ENCODE peak calls at places on chromosomes 5 and 9, in ten cellular contexts. U is A673, E is aorta, I is spleen, Y is heart right ventricle, O is cardiac muscle cell, H is heart left ventricle, F is A549, S is neural progenitor cell, C is stomach. B is an unnamed sample.

GRCh38 chr9:1978941-1979340 is 36.2 kb upstream of the SMARCA2 start:
- DNase-seq in U (no peak), E (no peak), I (no peak), Y (no peak), O (no peak), H (no peak), F (no peak), S (no peak), C (no peak), B (no peak)

GRCh38 chr5:149456597-149457392 is 77.7 kb upstream of the IL17B start:
- DNase-seq in U (no peak), E (no peak), I (no peak), Y (no peak), O (peak; percentile 71), H (peak; percentile 56), F (no peak), S (no peak), C (no peak), B (no peak)

GRCh38 chr5:95759634-95760033 is 28.5 kb downstream of the RHOBTB3 start:
- DNase-seq in U (no peak), E (no peak), I (no peak), Y (no peak), O (no peak), H (no peak), F (peak; percentile 73), S (no peak), C (no peak), B (no peak)

GRCh38 chr5:72234265-72234700 is 85.8 kb downstream of the MRPS27 start:
- DNase-seq in U (peak; percentile 30), E (no peak), I (no peak), Y (no peak), O (no peak), H (no peak), F (peak; percentile 30), S (no peak), C (no peak), B (no peak)

GRCh38 chr5:15650266-15650665 is 150.3 kb downstream of the FBXL7 start:
- DNase-seq in U (no peak), E (no peak), I (no peak), Y (no peak), O (no peak), H (no peak), F (no peak), S (no peak), C (no peak), B (no peak)

GRCh38 chr9:111919875-111920274 is 23.3 kb downstream of the UGCG start:
- DNase-seq in U (no peak), E (no peak), I (no peak), Y (no peak), O (no peak), H (no peak), F (no peak), S (no peak), C (no peak), B (no peak)

GRCh38 chr5:83924891-83925290 is 204.2 kb upstream of the HAPLN1 start:
- DNase-seq in U (no peak), E (no peak), I (no peak), Y (no peak), O (no peak), H (no peak), F (no peak), S (no peak), C (no peak), B (no peak)

GRCh38 chr9:127185931-127186781 is 63.7 kb upstream of the ANGPTL2 start:
- DNase-seq in U (no peak), E (peak; percentile 96), I (peak; percentile 64), Y (peak; percentile 90), O (no peak), H (peak; percentile 96), F (no peak), S (peak; percentile 34), C (peak; percentile 36), B (peak; percentile 99)

GRCh38 chr5:149380466-149381121 is 1.5 kb upstream of the IL17B start:
- DNase-seq in U (no peak), E (peak; percentile 94), I (no peak), Y (no peak), O (peak; percentile 90), H (no peak), F (no peak), S (no peak), C (no peak), B (peak; percentile 79)

GRCh38 chr9:92295827-92296258 is 2.3 kb upstream of the IARS1 start:
- DNase-seq in U (no peak), E (no peak), I (no peak), Y (no peak), O (peak; percentile 40), H (no peak), F (no peak), S (peak; percentile 11), C (no peak), B (no peak)

GRCh38 chr9:136572003-136572595 is 26.3 kb upstream of the NOTCH1 start:
- DNase-seq in U (no peak), E (peak; percentile 89), I (no peak), Y (peak; percentile 73), O (peak; percentile 92), H (peak; percentile 89), F (peak; percentile 76), S (peak; percentile 98), C (no peak), B (no peak)

GRCh38 chr9:38026840-38027527 is 42.0 kb downstream of the SHB start:
- DNase-seq in U (no peak), E (no peak), I (no peak), Y (no peak), O (no peak), H (no peak), F (no peak), S (no peak), C (no peak), B (no peak)
- H3K27ac ChIP-seq in U (peak overlapping the region; percentile 64), E (no peak overlapping the region), I (no peak overlapping the region), Y (peak overlapping the region; percentile 80), O (peak overlapping the region; percentile 54), H (peak overlapping the region; percentile 65), F (peak overlapping the region; percentile 84), S (no peak overlapping the region), C (peak overlapping the region; percentile 76), B (peak overlapping the region; percentile 68)

GRCh38 chr9:21326526-21327139 is 8.6 kb downstream of the KLHL9 start:
- DNase-seq in U (peak; percentile 41), E (no peak), I (no peak), Y (no peak), O (peak; percentile 65), H (no peak), F (peak; percentile 42), S (peak; percentile 58), C (no peak), B (no peak)
- H3K4me3 ChIP-seq in U (no peak overlapping the region), E (no peak overlapping the region), I (no peak overlapping the region), Y (no peak overlapping the region), O (no peak overlapping the region), H (no peak overlapping the region), F (no peak overlapping the region), S (no peak overlapping the region), C (no peak overlapping the region), B (no peak overlapping the region)

GRCh38 chr5:138725885-138726457 is 27.3 kb upstream of the CTNNA1 start:
- DNase-seq in U (no peak), E (no peak), I (peak; percentile 11), Y (peak; percentile 38), O (no peak), H (peak; percentile 31), F (no peak), S (peak; percentile 68), C (no peak), B (no peak)
- H3K4me1 ChIP-seq in U (peaks cover 19% of the 10 kb centered on the region), E (no peaks in the 10 kb centered on the region), I (no peaks in the 10 kb centered on the region), Y (peaks cover 20% of the 10 kb centered on the region), O (peaks cover 18% of the 10 kb centered on the region), H (peaks cover 24% of the 10 kb centered on the region), F (no peaks in the 10 kb centered on the region), S (peaks cover 32% of the 10 kb centered on the region), C (peaks cover 20% of the 10 kb centered on the region), B (peaks cover 26% of the 10 kb centered on the region)

GRCh38 chr5:137641148-137641547 is 94.7 kb downstream of the KLHL3 start:
- DNase-seq in U (no peak), E (no peak), I (no peak), Y (no peak), O (no peak), H (peak; percentile 45), F (no peak), S (no peak), C (no peak), B (no peak)
- H3K27ac ChIP-seq in U (no peak overlapping the region), E (no peak overlapping the region), I (no peak overlapping the region), Y (no peak overlapping the region), O (no peak overlapping the region), H (no peak overlapping the region), F (no peak overlapping the region), S (no peak overlapping the region), C (no peak overlapping the region), B (no peak overlapping the region)

GRCh38 chr9:104769655-104770054 is 5.7 kb downstream of the NIPSNAP3B start:
- DNase-seq in U (no peak), E (no peak), I (no peak), Y (no peak), O (no peak), H (no peak), F (no peak), S (no peak), C (no peak), B (no peak)
- H3K4me3 ChIP-seq in U (no peak overlapping the region), E (no peak overlapping the region), I (no peak overlapping the region), Y (no peak overlapping the region), O (no peak overlapping the region), H (no peak overlapping the region), F (no peak overlapping the region), S (no peak overlapping the region), C (no peak overlapping the region), B (no peak overlapping the region)

GRCh38 chr9:114383866-114384231 is 3.9 kb downstream of the AKNA start:
- DNase-seq in U (no peak), E (no peak), I (peak; percentile 73), Y (no peak), O (no peak), H (no peak), F (no peak), S (no peak), C (no peak), B (no peak)
- H3K4me1 ChIP-seq in U (peaks cover 26% of the 10 kb centered on the region), E (no peaks in the 10 kb centered on the region), I (peaks cover 97% of the 10 kb centered on the region), Y (peaks cover 91% of the 10 kb centered on the region), O (peaks cover 49% of the 10 kb centered on the region), H (peaks cover 64% of the 10 kb centered on the region), F (peaks cover 9% of the 10 kb centered on the region), S (peaks cover 43% of the 10 kb centered on the region), C (peaks cover 92% of the 10 kb centered on the region), B (peaks cover 64% of the 10 kb centered on the region)

DNA sequence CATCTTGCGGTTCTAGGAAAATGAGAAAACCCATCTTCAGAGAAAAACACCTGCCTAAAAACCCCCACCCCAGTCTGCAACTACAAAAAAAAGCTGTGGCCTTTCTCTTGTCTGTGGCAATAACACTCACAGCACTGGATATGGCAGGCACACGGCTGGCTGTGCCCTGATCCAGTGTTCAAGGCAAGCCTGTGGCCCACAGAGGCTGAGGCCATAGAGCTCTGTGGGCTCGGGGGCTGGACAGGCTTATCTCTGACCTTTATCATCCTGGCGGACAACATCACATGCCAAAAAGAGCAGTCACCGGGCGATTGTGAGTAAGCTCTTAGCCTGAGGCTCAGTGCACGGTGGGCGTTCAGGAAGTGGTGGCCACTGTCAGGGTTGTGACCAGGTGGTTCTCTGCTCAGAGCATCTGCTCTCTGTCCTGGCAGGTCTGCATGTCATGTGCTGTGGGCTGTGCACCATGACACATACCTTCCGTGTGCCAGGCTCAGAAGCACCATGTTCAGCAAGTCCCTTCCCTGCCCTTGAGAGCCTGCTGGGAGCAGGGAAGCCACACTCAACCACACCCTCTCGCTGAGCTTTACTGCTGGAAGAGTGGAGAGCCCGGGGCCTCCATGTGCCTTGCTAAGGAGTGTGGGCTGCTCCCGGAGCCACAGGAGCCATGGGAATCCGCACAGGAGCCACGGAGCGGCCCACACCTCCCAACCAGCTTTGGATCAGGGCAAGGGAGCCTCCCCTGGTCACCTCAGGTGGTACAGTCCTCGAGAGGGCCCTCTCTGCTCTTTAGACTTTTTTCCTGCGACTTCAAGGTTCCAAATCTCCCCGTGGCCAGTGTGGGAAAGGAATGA is 34.6 kb upstream of the WDR38 start:
- DNase-seq in U (no peak), E (no peak), I (peak; percentile 83), Y (no peak), O (no peak), H (peak; percentile 64), F (peak; percentile 67), S (no peak), C (no peak), B (no peak)
- H3K27ac ChIP-seq in U (no peak overlapping the region), E (no peak overlapping the region), I (peak overlapping the region; percentile 86), Y (no peak overlapping the region), O (peak overlapping the region; percentile 65), H (peak overlapping the region; percentile 57), F (peak overlapping the region; percentile 53), S (no peak overlapping the region), C (no peak overlapping the region), B (no peak overlapping the region)